ENCODE peak calls at places on chromosomes 12 and 14, in four cellular contexts. One of them, this sample, is unnamed.

GRCh38 chr14:32232481-32232880 is 29.4 kb upstream of the RNU6-8 start:
- DNase-seq in H1: no peak
- DNase-seq in HepG2: no peak
- DNase-seq in GM12891: no peak
- DNase-seq in this sample: no peak

GRCh38 chr14:88706425-88706824 is 86.3 kb downstream of the EML5 start:
- DNase-seq in H1: no peak
- DNase-seq in HepG2: no peak
- DNase-seq in GM12891: no peak
- DNase-seq in this sample: no peak

GRCh38 chr12:58639323-58639934 is 280.9 kb downstream of the LRIG3 start:
- DNase-seq in H1: no peak
- DNase-seq in HepG2: no peak
- DNase-seq in GM12891: no peak
- DNase-seq in this sample: no peak

GRCh38 chr14:100547633-100548294 is 39.5 kb downstream of the BEGAIN start:
- DNase-seq in H1: no peak
- DNase-seq in HepG2: no peak
- DNase-seq in GM12891: no peak
- DNase-seq in this sample: no peak

GRCh38 chr12:26787125-26787495 is 45.9 kb downstream of the ITPR2 start:
- DNase-seq in H1: no peak
- DNase-seq in HepG2: no peak
- DNase-seq in GM12891: no peak
- DNase-seq in this sample: no peak

GRCh38 chr12:5000204-5000603 is 43.5 kb upstream of the KCNA5 start:
- DNase-seq in H1: no peak
- DNase-seq in HepG2: no peak
- DNase-seq in GM12891: no peak
- DNase-seq in this sample: no peak

GRCh38 chr14:70601162-70601561 is 707 bp upstream of the MED6 start:
- DNase-seq in H1: no peak
- DNase-seq in HepG2: no peak
- DNase-seq in GM12891: no peak
- DNase-seq in this sample: no peak

GRCh38 chr14:67447033-67447381 is 35.0 kb upstream of the PLEK2 start:
- DNase-seq in H1: no peak
- DNase-seq in HepG2: no peak
- DNase-seq in GM12891: no peak
- DNase-seq in this sample: no peak

GRCh38 chr12:53102883-53103807 is at the start of gene SOAT2:
- DNase-seq in H1: no peak
- DNase-seq in HepG2: peak; percentile 72
- DNase-seq in GM12891: peak; percentile 72
- DNase-seq in this sample: no peak

GRCh38 chr12:39368096-39368495 is 74.8 kb downstream of the KIF21A start:
- DNase-seq in H1: no peak
- DNase-seq in HepG2: no peak
- DNase-seq in GM12891: no peak
- DNase-seq in this sample: no peak

GRCh38 chr12:65810036-65810435 is 14.2 kb upstream of the HMGA2 start:
- DNase-seq in H1: no peak
- DNase-seq in HepG2: no peak
- DNase-seq in GM12891: no peak
- DNase-seq in this sample: no peak

GRCh38 chr12:105561981-105562726 is 231.7 kb downstream of the C12orf75 start:
- DNase-seq in H1: no peak
- DNase-seq in HepG2: no peak
- DNase-seq in GM12891: no peak
- DNase-seq in this sample: no peak

GRCh38 chr12:22039361-22039760 is 6.7 kb upstream of the CMAS start:
- DNase-seq in H1: no peak
- DNase-seq in HepG2: no peak
- DNase-seq in GM12891: no peak
- DNase-seq in this sample: no peak

GRCh38 chr12:6567112-6567680 is 895 bp downstream of the NOP2 start:
- DNase-seq in H1: no peak
- DNase-seq in HepG2: no peak
- DNase-seq in GM12891: no peak
- DNase-seq in this sample: no peak

GRCh38 chr12:27626239-27626638 is 70.0 kb upstream of the REP15 start:
- DNase-seq in H1: no peak
- DNase-seq in HepG2: no peak
- DNase-seq in GM12891: no peak
- DNase-seq in this sample: no peak

GRCh38 chr12:2397356-2398045 is 344.7 kb downstream of the CACNA1C start:
- DNase-seq in H1: no peak
- DNase-seq in HepG2: peak; percentile 11
- DNase-seq in GM12891: no peak
- DNase-seq in this sample: no peak

GRCh38 chr14:36512585-36513003 is 7.4 kb downstream of the NKX2-1 start:
- DNase-seq in H1: no peak
- DNase-seq in HepG2: no peak
- DNase-seq in GM12891: no peak
- DNase-seq in this sample: no peak

GRCh38 chr12:111170559-111170958 is 198.3 kb downstream of the PHETA1 start:
- DNase-seq in H1: no peak
- DNase-seq in HepG2: no peak
- DNase-seq in GM12891: no peak
- DNase-seq in this sample: no peak

GRCh38 chr12:115491851-115492250 is 785.6 kb downstream of the MED13L start:
- DNase-seq in H1: no peak
- DNase-seq in HepG2: no peak
- DNase-seq in GM12891: no peak
- DNase-seq in this sample: no peak

GRCh38 chr14:77091518-77091917 is 6.5 kb upstream of the CIPC start:
- DNase-seq in H1: no peak
- DNase-seq in HepG2: no peak
- DNase-seq in GM12891: no peak
- DNase-seq in this sample: no peak

GRCh38 chr12:109716092-109716479 is 2.5 kb downstream of the FAM222A start:
- DNase-seq in H1: no peak
- DNase-seq in HepG2: no peak
- DNase-seq in GM12891: no peak
- DNase-seq in this sample: no peak

GRCh38 chr12:85630851-85631250 is 205.4 kb downstream of the RASSF9 start:
- DNase-seq in H1: no peak
- DNase-seq in HepG2: no peak
- DNase-seq in GM12891: no peak
- DNase-seq in this sample: no peak

GRCh38 chr14:34684578-34684977 is 29.8 kb downstream of the CFL2 start:
- DNase-seq in H1: no peak
- DNase-seq in HepG2: no peak
- DNase-seq in GM12891: no peak
- DNase-seq in this sample: no peak

GRCh38 chr12:89920866-89921265 is 212.2 kb upstream of the ATP2B1 start:
- DNase-seq in H1: no peak
- DNase-seq in HepG2: no peak
- DNase-seq in GM12891: no peak
- DNase-seq in this sample: no peak

GRCh38 chr14:85535316-85535715 is 5.4 kb downstream of the FLRT2 start:
- DNase-seq in H1: no peak
- DNase-seq in HepG2: no peak
- DNase-seq in GM12891: no peak
- DNase-seq in this sample: no peak

GRCh38 chr14:85532981-85533820 is 3.3 kb downstream of the FLRT2 start:
- DNase-seq in H1: no peak
- DNase-seq in HepG2: no peak
- DNase-seq in GM12891: no peak
- DNase-seq in this sample: no peak

GRCh38 chr14:85533821-85534271 is 3.9 kb downstream of the FLRT2 start:
- DNase-seq in H1: no peak
- DNase-seq in HepG2: no peak
- DNase-seq in GM12891: no peak
- DNase-seq in this sample: no peak

GRCh38 chr14:85534914-85535313 is 5.0 kb downstream of the FLRT2 start:
- DNase-seq in H1: no peak
- DNase-seq in HepG2: no peak
- DNase-seq in GM12891: no peak
- DNase-seq in this sample: no peak

DNA sequence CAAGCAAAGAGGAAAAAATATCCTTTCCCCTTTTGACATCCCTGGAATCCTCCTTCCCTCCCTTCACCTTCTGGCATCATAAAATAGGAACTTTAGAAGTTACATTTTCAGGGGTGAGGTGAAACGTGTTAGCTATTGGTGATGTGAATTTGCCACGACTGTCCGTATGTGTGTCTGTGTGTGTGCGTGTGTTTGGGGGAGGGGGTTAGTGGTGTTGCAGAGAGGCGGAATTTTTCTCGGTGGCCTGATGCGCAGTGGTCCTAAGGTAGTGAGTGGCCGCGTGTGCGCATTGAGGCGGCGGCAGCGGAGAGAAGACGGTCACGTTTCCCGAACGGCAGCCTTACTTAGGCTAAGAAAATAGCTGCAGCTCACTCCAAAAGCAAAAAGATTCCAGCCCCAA is 4.5 kb downstream of the FLRT2 start:
- DNase-seq in H1: no peak
- DNase-seq in HepG2: no peak
- DNase-seq in GM12891: no peak
- DNase-seq in this sample: no peak
- TF ChIP-seq POLR2A in H1: no peak
- TF ChIP-seq POLR2A in HepG2: no peak
- TF ChIP-seq POLR2A in GM12891: no peak
- TF ChIP-seq POLR2A in this sample: no peak

GRCh38 chr12:51390457-51391046 is 654 bp downstream of the GALNT6 start:
- DNase-seq in H1: no peak
- DNase-seq in HepG2: no peak
- DNase-seq in GM12891: no peak
- DNase-seq in this sample: no peak
- TF ChIP-seq TAF1 in H1: no peak
- TF ChIP-seq TAF1 in HepG2: no peak
- TF ChIP-seq TAF1 in GM12891: no peak
- TF ChIP-seq TAF1 in this sample: no peak

DNA sequence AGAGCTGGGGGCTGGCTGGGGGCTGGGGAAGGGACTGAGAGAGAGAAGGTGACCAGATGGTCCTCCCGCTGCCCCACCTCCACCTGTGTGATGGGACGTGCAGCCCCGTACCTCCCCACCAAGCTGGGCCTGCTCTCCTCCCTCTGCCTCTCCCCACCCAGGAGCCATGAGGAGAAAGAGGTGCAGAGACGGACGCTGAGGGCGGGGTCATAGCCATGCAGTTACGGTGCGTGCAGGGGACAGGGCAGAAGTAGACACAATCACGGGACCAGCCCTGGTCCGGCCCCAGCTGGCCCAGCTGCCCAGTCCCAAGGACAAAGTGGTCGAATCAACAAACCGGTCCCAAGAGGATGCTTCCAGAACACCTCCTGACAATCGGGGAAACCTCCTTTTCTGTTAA is 33.2 kb downstream of the RFLNA start:
- DNase-seq in H1: no peak
- DNase-seq in HepG2: no peak
- DNase-seq in GM12891: no peak
- DNase-seq in this sample: no peak
- TF ChIP-seq POLR2A in H1: no peak
- TF ChIP-seq POLR2A in HepG2: no peak
- TF ChIP-seq POLR2A in GM12891: no peak
- TF ChIP-seq POLR2A in this sample: no peak

DNA sequence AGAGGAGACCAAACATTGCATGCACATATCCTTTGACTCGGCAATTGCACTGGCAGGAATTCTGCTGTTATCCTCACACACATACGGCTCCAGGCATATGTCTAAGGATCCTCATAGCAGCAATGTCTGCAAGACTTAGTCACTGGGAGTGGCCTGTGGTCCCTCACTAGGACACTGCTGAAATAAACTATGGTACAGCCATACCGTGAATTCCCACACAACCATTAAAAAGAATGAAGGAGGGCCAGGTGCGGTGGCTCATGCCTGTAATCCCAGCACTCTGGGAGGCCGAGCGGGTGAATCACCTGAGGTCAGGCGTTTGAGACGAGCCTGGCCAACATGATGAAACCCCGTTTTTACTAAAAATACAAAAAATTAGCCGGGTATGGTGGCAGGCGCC is 105.1 kb downstream of the ZFP36L1 start:
- DNase-seq in H1: no peak
- DNase-seq in HepG2: no peak
- DNase-seq in GM12891: no peak
- DNase-seq in this sample: no peak
- TF ChIP-seq TAF1 in H1: no peak
- TF ChIP-seq TAF1 in HepG2: no peak
- TF ChIP-seq TAF1 in GM12891: no peak
- TF ChIP-seq TAF1 in this sample: no peak

GRCh38 chr14:74616507-74616906 is 4.5 kb upstream of the LTBP2 start:
- DNase-seq in H1: no peak
- DNase-seq in HepG2: no peak
- DNase-seq in GM12891: no peak
- DNase-seq in this sample: no peak
- TF ChIP-seq POLR2A in H1: no peak
- TF ChIP-seq POLR2A in HepG2: no peak
- TF ChIP-seq POLR2A in GM12891: no peak
- TF ChIP-seq POLR2A in this sample: no peak

GRCh38 chr12:126337556-126337955 is 1272.3 kb downstream of the AACS start:
- DNase-seq in H1: no peak
- DNase-seq in HepG2: no peak
- DNase-seq in GM12891: no peak
- DNase-seq in this sample: no peak
- TF ChIP-seq TAF1 in H1: no peak
- TF ChIP-seq TAF1 in HepG2: no peak
- TF ChIP-seq TAF1 in GM12891: no peak
- TF ChIP-seq TAF1 in this sample: no peak

GRCh38 chr14:74619672-74620131 is 7.7 kb upstream of the LTBP2 start:
- DNase-seq in H1: no peak
- DNase-seq in HepG2: peak; percentile 63
- DNase-seq in GM12891: no peak
- DNase-seq in this sample: no peak

GRCh38 chr14:74615735-74616134 is 3.7 kb upstream of the LTBP2 start:
- DNase-seq in H1: no peak
- DNase-seq in HepG2: no peak
- DNase-seq in GM12891: no peak
- DNase-seq in this sample: no peak

GRCh38 chr14:74618078-74618952 is 6.3 kb upstream of the LTBP2 start:
- DNase-seq in H1: no peak
- DNase-seq in HepG2: peak; percentile 90
- DNase-seq in GM12891: no peak
- DNase-seq in this sample: no peak

GRCh38 chr14:74614508-74615495 is 2.8 kb upstream of the LTBP2 start:
- DNase-seq in H1: no peak
- DNase-seq in HepG2: no peak
- DNase-seq in GM12891: no peak
- DNase-seq in this sample: no peak

DNA sequence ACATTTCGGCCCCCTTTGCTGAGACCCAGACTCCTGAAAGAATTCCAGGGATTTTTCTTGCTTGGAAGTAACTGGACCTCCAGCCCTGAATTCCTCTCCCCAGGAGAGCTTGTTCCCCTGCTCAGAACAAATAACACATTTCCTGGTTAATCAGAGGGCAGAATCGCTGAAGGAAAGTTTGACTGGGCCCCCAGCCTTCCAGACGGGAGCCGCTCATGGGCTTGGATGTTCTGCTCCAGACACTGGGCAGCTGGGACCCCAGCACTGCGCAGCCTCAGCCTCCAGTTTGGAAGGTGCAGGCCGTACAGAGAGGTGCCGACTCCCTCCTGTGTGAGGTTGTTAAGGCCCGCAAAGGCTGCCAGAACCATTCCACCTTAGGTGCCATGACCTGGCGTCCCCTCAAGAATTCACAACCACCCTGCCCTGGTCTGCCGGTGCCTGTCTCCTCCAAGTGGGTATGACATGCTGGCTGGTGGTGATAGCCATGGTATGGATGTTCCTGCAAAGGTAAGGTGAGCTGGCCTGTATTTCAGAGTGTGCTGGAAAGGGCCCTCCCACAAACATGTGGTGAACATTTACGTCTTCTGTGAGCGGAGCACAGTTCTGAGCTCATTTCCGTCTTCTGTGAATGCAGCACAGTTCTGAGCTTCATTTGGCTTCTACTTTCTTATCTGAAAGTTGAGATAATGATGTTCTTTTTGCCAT is 5.1 kb upstream of the LTBP2 start:
- DNase-seq in H1: no peak
- DNase-seq in HepG2: no peak
- DNase-seq in GM12891: no peak
- DNase-seq in this sample: no peak
- TF ChIP-seq POLR2A in H1: no peak
- TF ChIP-seq POLR2A in HepG2: no peak
- TF ChIP-seq POLR2A in GM12891: no peak
- TF ChIP-seq POLR2A in this sample: no peak

This sample was measured in GM12892.